ENCODE peak calls at places on chromosomes 7 and 10, in six cellular contexts. Q, W, C, F, I and T are unnamed samples.

GRCh38 chr7:150383710-150384397 is 4.7 kb downstream of the ZNF775 start:
- DNase-seq in I (no peak), F (peak), Q (no peak), W (no peak), C (peak), T (no peak)

GRCh38 chr10:33721509-33721908 is 387.0 kb upstream of the NRP1 start:
- DNase-seq in Q (no peak), F (no peak), W (no peak), I (no peak), C (no peak), T (no peak)

GRCh38 chr7:131424219-131424822 is 96.6 kb downstream of the MKLN1 start:
- DNase-seq in W (no peak), I (no peak), Q (peak), C (no peak), F (peak), T (no peak)

GRCh38 chr7:925601-926000 is 28.9 kb downstream of the ADAP1 start:
- DNase-seq in Q (no peak), W (peak), I (no peak), C (no peak), F (no peak), T (no peak)

GRCh38 chr10:77297370-77297692 is 340.3 kb downstream of the KCNMA1 start:
- DNase-seq in C (no peak), I (no peak), Q (no peak), W (no peak), F (no peak), T (no peak)

GRCh38 chr7:127733976-127734375 is 82.0 kb downstream of the SND1 start:
- DNase-seq in W (no peak), I (no peak), F (no peak), Q (no peak), C (no peak), T (no peak)

GRCh38 chr10:38147686-38148085 is 53.5 kb downstream of the ZNF37A start:
- DNase-seq in C (no peak), Q (no peak), F (no peak), W (no peak), I (no peak), T (no peak)

GRCh38 chr10:27944005-27944404 is 54.9 kb downstream of the ODAD2 start:
- DNase-seq in F (no peak), W (no peak), C (no peak), I (no peak), Q (no peak), T (no peak)

GRCh38 chr7:137231167-137231566 is 112.4 kb downstream of the PTN start:
- DNase-seq in W (no peak), I (no peak), Q (no peak), F (no peak), C (no peak), T (no peak)

GRCh38 chr10:113335603-113336002 is 217.2 kb upstream of the HABP2 start:
- DNase-seq in I (no peak), Q (peak), W (no peak), C (no peak), F (no peak), T (no peak)

GRCh38 chr10:31129261-31129660 is 97.6 kb upstream of the ZNF438 start:
- DNase-seq in W (no peak), I (no peak), C (no peak), F (no peak), Q (peak), T (no peak)

GRCh38 chr10:102615361-102615760 is 28.9 kb upstream of the TRIM8 start:
- DNase-seq in Q (no peak), C (peak), I (peak), F (no peak), W (no peak), T (no peak)

GRCh38 chr10:69389827-69390490 is 26.8 kb downstream of the TACR2 start:
- DNase-seq in C (no peak), F (no peak), I (no peak), W (no peak), Q (peak), T (no peak)

GRCh38 chr10:50360077-50360476 is 108.8 kb upstream of the ASAH2 start:
- DNase-seq in W (no peak), C (no peak), I (no peak), Q (no peak), F (no peak), T (no peak)

GRCh38 chr10:102314801-102315200 is 69.5 kb downstream of the GBF1 start:
- DNase-seq in W (no peak), C (no peak), Q (no peak), F (no peak), I (no peak), T (no peak)

GRCh38 chr10:123093489-123093888 is 42.3 kb upstream of the HMX3 start:
- DNase-seq in W (no peak), F (no peak), I (no peak), C (no peak), Q (no peak), T (no peak)

GRCh38 chr10:63761243-63761642 is 240.0 kb downstream of the REEP3 start:
- DNase-seq in F (no peak), C (no peak), I (no peak), Q (no peak), W (no peak), T (no peak)

GRCh38 chr7:74059681-74060588 is 23.7 kb upstream of the LIMK1 start:
- DNase-seq in I (no peak), Q (no peak), F (no peak), W (no peak), C (peak), T (no peak)

GRCh38 chr7:152588350-152588749 is 87.6 kb downstream of the XRCC2 start:
- DNase-seq in Q (peak), C (no peak), F (no peak), I (no peak), W (no peak), T (no peak)

GRCh38 chr7:152899482-152900166 is 140.1 kb downstream of the ACTR3B start:
- DNase-seq in C (no peak), I (no peak), Q (peak), F (no peak), W (no peak), T (no peak)

GRCh38 chr7:135169141-135169935 is 1.2 kb downstream of the CYREN start:
- DNase-seq in F (no peak), W (no peak), I (peak), Q (peak), C (peak), T (peak)

GRCh38 chr10:59091239-59091638 is 85.2 kb upstream of the PHYHIPL start:
- DNase-seq in Q (no peak), I (no peak), C (no peak), F (no peak), W (no peak), T (no peak)

GRCh38 chr10:127354992-127355391 is 158.6 kb upstream of the INSYN2A start:
- DNase-seq in Q (no peak), F (no peak), C (no peak), W (no peak), I (no peak), T (no peak)

GRCh38 chr10:22570234-22570633 is 144.1 kb downstream of the PIP4K2A start:
- DNase-seq in I (no peak), F (no peak), W (no peak), C (no peak), Q (no peak), T (no peak)

GRCh38 chr7:138032775-138033174 is 30.9 kb upstream of the CREB3L2 start:
- DNase-seq in W (no peak), Q (no peak), F (no peak), I (no peak), C (no peak), T (no peak)

GRCh38 chr7:90945104-90945752 is 319.0 kb upstream of the FZD1 start:
- DNase-seq in W (no peak), Q (peak), C (no peak), I (no peak), F (no peak), T (no peak)

GRCh38 chr10:129614341-129614740 is 147.3 kb downstream of the MGMT start:
- DNase-seq in F (no peak), C (no peak), W (no peak), I (no peak), Q (no peak), T (no peak)

GRCh38 chr7:37446371-37446770 is 2.3 kb downstream of the ELMO1 start:
- DNase-seq in I (no peak), F (no peak), W (no peak), Q (no peak), C (no peak), T (no peak)

GRCh38 chr10:48358838-48359237 is 52.4 kb downstream of the MAPK8 start:
- DNase-seq in Q (no peak), F (no peak), W (no peak), I (no peak), C (no peak), T (no peak)

GRCh38 chr7:105707967-105708580 is 126.8 kb upstream of the EFCAB10 start:
- DNase-seq in Q (no peak), F (no peak), W (no peak), C (no peak), I (no peak), T (no peak)

GRCh38 chr7:12709731-12710502 is 22.5 kb downstream of the ARL4A start:
- DNase-seq in Q (peak), W (no peak), C (no peak), I (no peak), F (no peak), T (no peak)